ENCODE peak calls at places on chromosomes 7 and 10, in ten cellular contexts. One of them, this sample, is unnamed.

GRCh38 chr10:21495002-21495685 is 30.3 kb downstream of the SKIDA1 start:
- DNase-seq in small intestine: no peak
- DNase-seq in endodermal cell: peak; percentile 62
- DNase-seq in IMR-90: peak; percentile 26
- DNase-seq in heart left ventricle: no peak
- DNase-seq in CD4-positive, alpha-beta memory T cell: no peak
- DNase-seq in adrenal gland: peak; percentile 26
- DNase-seq in astrocyte: no peak
- DNase-seq in right atrium auricular region: no peak
- DNase-seq in heart right ventricle: no peak
- DNase-seq in this sample: no peak

GRCh38 chr7:102992509-102992819 is 79.7 kb downstream of the LRRC17 start:
- DNase-seq in small intestine: no peak
- DNase-seq in endodermal cell: no peak
- DNase-seq in IMR-90: no peak
- DNase-seq in heart left ventricle: no peak
- DNase-seq in CD4-positive, alpha-beta memory T cell: no peak
- DNase-seq in adrenal gland: no peak
- DNase-seq in astrocyte: no peak
- DNase-seq in right atrium auricular region: no peak
- DNase-seq in heart right ventricle: no peak
- DNase-seq in this sample: no peak

GRCh38 chr10:60856405-60856804 is 78.1 kb downstream of the CDK1 start:
- DNase-seq in small intestine: no peak
- DNase-seq in endodermal cell: no peak
- DNase-seq in IMR-90: no peak
- DNase-seq in heart left ventricle: no peak
- DNase-seq in CD4-positive, alpha-beta memory T cell: no peak
- DNase-seq in adrenal gland: no peak
- DNase-seq in astrocyte: no peak
- DNase-seq in right atrium auricular region: no peak
- DNase-seq in heart right ventricle: no peak
- DNase-seq in this sample: no peak

GRCh38 chr7:116290740-116291139 is 80.4 kb downstream of the TES start:
- DNase-seq in small intestine: no peak
- DNase-seq in endodermal cell: peak; percentile 68
- DNase-seq in IMR-90: no peak
- DNase-seq in heart left ventricle: no peak
- DNase-seq in CD4-positive, alpha-beta memory T cell: no peak
- DNase-seq in adrenal gland: no peak
- DNase-seq in astrocyte: no peak
- DNase-seq in right atrium auricular region: no peak
- DNase-seq in heart right ventricle: no peak
- DNase-seq in this sample: no peak

GRCh38 chr10:132785433-132786278 is at the start of gene NKX6-2:
- DNase-seq in small intestine: no peak
- DNase-seq in endodermal cell: peak; percentile 64
- DNase-seq in IMR-90: no peak
- DNase-seq in heart left ventricle: no peak
- DNase-seq in CD4-positive, alpha-beta memory T cell: no peak
- DNase-seq in adrenal gland: no peak
- DNase-seq in astrocyte: no peak
- DNase-seq in right atrium auricular region: no peak
- DNase-seq in heart right ventricle: no peak
- DNase-seq in this sample: no peak

GRCh38 chr7:96136600-96137239 is 185.2 kb downstream of the SLC25A13 start:
- DNase-seq in small intestine: no peak
- DNase-seq in endodermal cell: no peak
- DNase-seq in IMR-90: no peak
- DNase-seq in heart left ventricle: no peak
- DNase-seq in CD4-positive, alpha-beta memory T cell: no peak
- DNase-seq in adrenal gland: no peak
- DNase-seq in astrocyte: no peak
- DNase-seq in right atrium auricular region: no peak
- DNase-seq in heart right ventricle: no peak
- DNase-seq in this sample: no peak

GRCh38 chr7:138338361-138338760 is 121.7 kb upstream of the TRIM24 start:
- DNase-seq in small intestine: no peak
- DNase-seq in endodermal cell: no peak
- DNase-seq in IMR-90: no peak
- DNase-seq in heart left ventricle: peak; percentile 77
- DNase-seq in CD4-positive, alpha-beta memory T cell: no peak
- DNase-seq in adrenal gland: peak; percentile 85
- DNase-seq in astrocyte: peak; percentile 46
- DNase-seq in right atrium auricular region: no peak
- DNase-seq in heart right ventricle: peak; percentile 88
- DNase-seq in this sample: peak; percentile 53

GRCh38 chr10:119829429-119829828 is 43.2 kb downstream of the MCMBP start:
- DNase-seq in small intestine: no peak
- DNase-seq in endodermal cell: peak; percentile 59
- DNase-seq in IMR-90: no peak
- DNase-seq in heart left ventricle: no peak
- DNase-seq in CD4-positive, alpha-beta memory T cell: no peak
- DNase-seq in adrenal gland: no peak
- DNase-seq in astrocyte: no peak
- DNase-seq in right atrium auricular region: no peak
- DNase-seq in heart right ventricle: no peak
- DNase-seq in this sample: no peak

GRCh38 chr7:104814126-104814525 is 199.9 kb upstream of the KMT2E start:
- DNase-seq in small intestine: no peak
- DNase-seq in endodermal cell: no peak
- DNase-seq in IMR-90: no peak
- DNase-seq in heart left ventricle: no peak
- DNase-seq in CD4-positive, alpha-beta memory T cell: no peak
- DNase-seq in adrenal gland: no peak
- DNase-seq in astrocyte: no peak
- DNase-seq in right atrium auricular region: no peak
- DNase-seq in heart right ventricle: no peak
- DNase-seq in this sample: no peak

GRCh38 chr7:26657139-26657753 is 207.1 kb downstream of the SKAP2 start:
- DNase-seq in small intestine: no peak
- DNase-seq in endodermal cell: no peak
- DNase-seq in IMR-90: no peak
- DNase-seq in heart left ventricle: no peak
- DNase-seq in CD4-positive, alpha-beta memory T cell: no peak
- DNase-seq in adrenal gland: no peak
- DNase-seq in astrocyte: no peak
- DNase-seq in right atrium auricular region: no peak
- DNase-seq in heart right ventricle: no peak
- DNase-seq in this sample: no peak

GRCh38 chr7:16556359-16556758 is 29.7 kb downstream of the LRRC72 start:
- DNase-seq in small intestine: no peak
- DNase-seq in endodermal cell: no peak
- DNase-seq in IMR-90: no peak
- DNase-seq in heart left ventricle: no peak
- DNase-seq in CD4-positive, alpha-beta memory T cell: no peak
- DNase-seq in adrenal gland: no peak
- DNase-seq in astrocyte: no peak
- DNase-seq in right atrium auricular region: no peak
- DNase-seq in heart right ventricle: no peak
- DNase-seq in this sample: no peak
- H3K4me1 ChIP-seq in small intestine: no peaks in the 10 kb centered on the region
- H3K4me1 ChIP-seq in endodermal cell: no peaks in the 10 kb centered on the region
- H3K4me1 ChIP-seq in IMR-90: no peaks in the 10 kb centered on the region
- H3K4me1 ChIP-seq in heart left ventricle: no peaks in the 10 kb centered on the region
- H3K4me1 ChIP-seq in CD4-positive, alpha-beta memory T cell: no peaks in the 10 kb centered on the region
- H3K4me1 ChIP-seq in adrenal gland: no peaks in the 10 kb centered on the region
- H3K4me1 ChIP-seq in astrocyte: no peaks in the 10 kb centered on the region
- H3K4me1 ChIP-seq in right atrium auricular region: peaks cover 6% of the 10 kb centered on the region
- H3K4me1 ChIP-seq in heart right ventricle: no peaks in the 10 kb centered on the region
- H3K4me1 ChIP-seq in this sample: no peaks in the 10 kb centered on the region

GRCh38 chr10:80204193-80204714 is 1.1 kb downstream of the ANXA11 start:
- DNase-seq in small intestine: peak; percentile 92
- DNase-seq in endodermal cell: peak; percentile 79
- DNase-seq in IMR-90: no peak
- DNase-seq in heart left ventricle: peak; percentile 49
- DNase-seq in CD4-positive, alpha-beta memory T cell: peak; percentile 7
- DNase-seq in adrenal gland: no peak
- DNase-seq in astrocyte: no peak
- DNase-seq in right atrium auricular region: no peak
- DNase-seq in heart right ventricle: no peak
- DNase-seq in this sample: peak; percentile 66

GRCh38 chr10:80202934-80203834 is 2.2 kb downstream of the ANXA11 start:
- DNase-seq in small intestine: peak; percentile 56
- DNase-seq in endodermal cell: peak; percentile 90
- DNase-seq in IMR-90: peak; percentile 85
- DNase-seq in heart left ventricle: peak; percentile 89
- DNase-seq in CD4-positive, alpha-beta memory T cell: peak; percentile 72
- DNase-seq in adrenal gland: peak; percentile 60
- DNase-seq in astrocyte: peak; percentile 89
- DNase-seq in right atrium auricular region: peak; percentile 94
- DNase-seq in heart right ventricle: peak; percentile 86
- DNase-seq in this sample: peak; percentile 67

GRCh38 chr10:80204801-80205477 is 398 bp downstream of the ANXA11 start:
- DNase-seq in small intestine: peak; percentile 37
- DNase-seq in endodermal cell: peak; percentile 69
- DNase-seq in IMR-90: peak; percentile 30
- DNase-seq in heart left ventricle: peak; percentile 64
- DNase-seq in CD4-positive, alpha-beta memory T cell: no peak
- DNase-seq in adrenal gland: peak; percentile 28
- DNase-seq in astrocyte: peak; percentile 25
- DNase-seq in right atrium auricular region: no peak
- DNase-seq in heart right ventricle: no peak
- DNase-seq in this sample: no peak

GRCh38 chr10:80205478-80206276 is at the start of gene ANXA11:
- DNase-seq in small intestine: peak; percentile 91
- DNase-seq in endodermal cell: peak; percentile 93
- DNase-seq in IMR-90: peak; percentile 54
- DNase-seq in heart left ventricle: peak; percentile 90
- DNase-seq in CD4-positive, alpha-beta memory T cell: peak; percentile 83
- DNase-seq in adrenal gland: peak; percentile 81
- DNase-seq in astrocyte: peak; percentile 31
- DNase-seq in right atrium auricular region: peak; percentile 85
- DNase-seq in heart right ventricle: peak; percentile 83
- DNase-seq in this sample: peak; percentile 85

GRCh38 chr10:80203835-80204148 is 1.5 kb downstream of the ANXA11 start:
- DNase-seq in small intestine: peak; percentile 94
- DNase-seq in endodermal cell: no peak
- DNase-seq in IMR-90: no peak
- DNase-seq in heart left ventricle: no peak
- DNase-seq in CD4-positive, alpha-beta memory T cell: peak; percentile 13
- DNase-seq in adrenal gland: no peak
- DNase-seq in astrocyte: no peak
- DNase-seq in right atrium auricular region: no peak
- DNase-seq in heart right ventricle: no peak
- DNase-seq in this sample: no peak
- H3K4me1 ChIP-seq in small intestine: peaks cover 26% of the 10 kb centered on the region
- H3K4me1 ChIP-seq in endodermal cell: peaks cover 3% of the 10 kb centered on the region
- H3K4me1 ChIP-seq in IMR-90: peaks cover 23% of the 10 kb centered on the region
- H3K4me1 ChIP-seq in heart left ventricle: peaks cover 79% of the 10 kb centered on the region
- H3K4me1 ChIP-seq in CD4-positive, alpha-beta memory T cell: peaks cover 65% of the 10 kb centered on the region
- H3K4me1 ChIP-seq in adrenal gland: peaks cover 14% of the 10 kb centered on the region
- H3K4me1 ChIP-seq in astrocyte: peaks cover 44% of the 10 kb centered on the region
- H3K4me1 ChIP-seq in right atrium auricular region: peaks cover 79% of the 10 kb centered on the region
- H3K4me1 ChIP-seq in heart right ventricle: peaks cover 84% of the 10 kb centered on the region
- H3K4me1 ChIP-seq in this sample: peaks cover 24% of the 10 kb centered on the region

GRCh38 chr10:53233759-53234158 is 461.2 kb upstream of the MBL2 start:
- DNase-seq in small intestine: no peak
- DNase-seq in endodermal cell: no peak
- DNase-seq in IMR-90: no peak
- DNase-seq in heart left ventricle: no peak
- DNase-seq in CD4-positive, alpha-beta memory T cell: no peak
- DNase-seq in adrenal gland: no peak
- DNase-seq in astrocyte: no peak
- DNase-seq in right atrium auricular region: no peak
- DNase-seq in heart right ventricle: no peak
- DNase-seq in this sample: no peak
- H3K4me1 ChIP-seq in small intestine: no peaks in the 10 kb centered on the region
- H3K4me1 ChIP-seq in endodermal cell: no peaks in the 10 kb centered on the region
- H3K4me1 ChIP-seq in IMR-90: no peaks in the 10 kb centered on the region
- H3K4me1 ChIP-seq in heart left ventricle: no peaks in the 10 kb centered on the region
- H3K4me1 ChIP-seq in CD4-positive, alpha-beta memory T cell: no peaks in the 10 kb centered on the region
- H3K4me1 ChIP-seq in adrenal gland: no peaks in the 10 kb centered on the region
- H3K4me1 ChIP-seq in astrocyte: no peaks in the 10 kb centered on the region
- H3K4me1 ChIP-seq in right atrium auricular region: no peaks in the 10 kb centered on the region
- H3K4me1 ChIP-seq in heart right ventricle: no peaks in the 10 kb centered on the region
- H3K4me1 ChIP-seq in this sample: no peaks in the 10 kb centered on the region

GRCh38 chr10:62043493-62043938 is 142.0 kb downstream of the ARID5B start:
- DNase-seq in small intestine: no peak
- DNase-seq in endodermal cell: no peak
- DNase-seq in IMR-90: peak; percentile 82
- DNase-seq in heart left ventricle: no peak
- DNase-seq in CD4-positive, alpha-beta memory T cell: no peak
- DNase-seq in adrenal gland: no peak
- DNase-seq in astrocyte: peak; percentile 95
- DNase-seq in right atrium auricular region: no peak
- DNase-seq in heart right ventricle: no peak
- DNase-seq in this sample: no peak
- H3K4me1 ChIP-seq in small intestine: peaks cover 38% of the 10 kb centered on the region
- H3K4me1 ChIP-seq in endodermal cell: peaks cover 12% of the 10 kb centered on the region
- H3K4me1 ChIP-seq in IMR-90: peaks cover 30% of the 10 kb centered on the region
- H3K4me1 ChIP-seq in heart left ventricle: peaks cover 56% of the 10 kb centered on the region
- H3K4me1 ChIP-seq in CD4-positive, alpha-beta memory T cell: peaks cover 95% of the 10 kb centered on the region
- H3K4me1 ChIP-seq in adrenal gland: peaks cover 22% of the 10 kb centered on the region
- H3K4me1 ChIP-seq in astrocyte: peaks cover 58% of the 10 kb centered on the region
- H3K4me1 ChIP-seq in right atrium auricular region: peaks cover 62% of the 10 kb centered on the region
- H3K4me1 ChIP-seq in heart right ventricle: peaks cover 73% of the 10 kb centered on the region
- H3K4me1 ChIP-seq in this sample: peaks cover 2% of the 10 kb centered on the region